ENCODE peak calls at places on chromosomes 12 and 14, in eight cellular contexts. A is esophagus muscularis mucosa, G is neural crest cell, O is heart right ventricle, B is fibroblast of villous mesenchyme, K is coronary artery, U is spleen, Z is endothelial cell. P is an unnamed sample.

GRCh38 chr14:32246751-32247150 is 43.7 kb upstream of the RNU6-8 start:
- DNase-seq in A (no peak), G (no peak), O (no peak), B (no peak), K (no peak), U (no peak), Z (no peak), P (no peak)

GRCh38 chr14:22561661-22562579 is 27.1 kb downstream of the DAD1 start:
- DNase-seq in A (no peak), G (no peak), O (no peak), B (no peak), K (no peak), U (no peak), Z (no peak), P (peak)

GRCh38 chr14:35122696-35123387 is 490 bp downstream of the PRORP start:
- DNase-seq in A (no peak), G (no peak), O (no peak), B (peak), K (no peak), U (peak), Z (no peak), P (no peak)

GRCh38 chr14:75982724-75983358 is 1.0 kb upstream of the TGFB3 start:
- DNase-seq in A (peak), G (no peak), O (peak), B (peak), K (peak), U (no peak), Z (no peak), P (peak)

GRCh38 chr14:105385698-105386365 is 12.5 kb upstream of the TEX22 start:
- DNase-seq in A (no peak), G (no peak), O (no peak), B (no peak), K (no peak), U (peak), Z (no peak), P (no peak)

GRCh38 chr12:19382111-19382526 is 57.2 kb upstream of the AEBP2 start:
- DNase-seq in A (no peak), G (no peak), O (no peak), B (peak), K (no peak), U (peak), Z (no peak), P (no peak)

GRCh38 chr14:72851660-72852059 is 42.2 kb downstream of the DPF3 start:
- DNase-seq in A (no peak), G (no peak), O (no peak), B (no peak), K (no peak), U (no peak), Z (no peak), P (no peak)

GRCh38 chr14:74085047-74085637 is 386 bp downstream of the LIN52 start:
- DNase-seq in A (no peak), G (no peak), O (no peak), B (peak), K (no peak), U (no peak), Z (no peak), P (no peak)

GRCh38 chr12:25433581-25434325 is 119.3 kb downstream of the LMNTD1 start:
- DNase-seq in A (no peak), G (no peak), O (no peak), B (peak), K (no peak), U (no peak), Z (no peak), P (no peak)

GRCh38 chr14:50837850-50838470 is 7.0 kb upstream of the NIN start:
- DNase-seq in A (no peak), G (no peak), O (no peak), B (no peak), K (no peak), U (no peak), Z (no peak), P (no peak)

GRCh38 chr12:10354502-10354901 is 35.3 kb downstream of the KLRK1 start:
- DNase-seq in A (no peak), G (no peak), O (no peak), B (peak), K (no peak), U (no peak), Z (no peak), P (no peak)

GRCh38 chr12:90233168-90234100 is 524.8 kb upstream of the ATP2B1 start:
- DNase-seq in A (no peak), G (no peak), O (no peak), B (peak), K (no peak), U (no peak), Z (no peak), P (no peak)

GRCh38 chr14:34965912-34966311 is 16.9 kb upstream of the SRP54 start:
- DNase-seq in A (no peak), G (no peak), O (no peak), B (no peak), K (no peak), U (no peak), Z (no peak), P (no peak)

GRCh38 chr14:26180221-26180620 is 417.6 kb downstream of the NOVA1 start:
- DNase-seq in A (no peak), G (no peak), O (no peak), B (no peak), K (no peak), U (no peak), Z (no peak), P (no peak)

GRCh38 chr14:88546621-88547385 is 8.0 kb downstream of the PTPN21 start:
- DNase-seq in A (no peak), G (no peak), O (no peak), B (no peak), K (no peak), U (no peak), Z (no peak), P (no peak)

GRCh38 chr12:132625731-132626430 is 7.3 kb downstream of the P2RX2 start:
- DNase-seq in A (no peak), G (no peak), O (no peak), B (no peak), K (peak), U (no peak), Z (no peak), P (no peak)

GRCh38 chr14:102629700-102630365 is 37.4 kb downstream of the RCOR1 start:
- DNase-seq in A (no peak), G (no peak), O (no peak), B (peak), K (no peak), U (no peak), Z (no peak), P (no peak)

GRCh38 chr12:17352164-17352563 is 737.8 kb downstream of the RERGL start:
- DNase-seq in A (no peak), G (no peak), O (no peak), B (no peak), K (no peak), U (no peak), Z (no peak), P (no peak)

GRCh38 chr12:25553083-25553482 is at the start of gene LMNTD1:
- DNase-seq in A (no peak), G (no peak), O (no peak), B (peak), K (no peak), U (no peak), Z (no peak), P (no peak)

GRCh38 chr12:24861751-24862575 is 86.9 kb downstream of the BCAT1 start:
- DNase-seq in A (no peak), G (no peak), O (no peak), B (peak), K (no peak), U (no peak), Z (no peak), P (no peak)

GRCh38 chr14:68894123-68894522 is 85.0 kb downstream of the ACTN1 start:
- DNase-seq in A (no peak), G (no peak), O (peak), B (peak), K (peak), U (no peak), Z (no peak), P (no peak)

GRCh38 chr14:104150201-104151027 is 12.0 kb downstream of the KIF26A start:
- DNase-seq in A (no peak), G (no peak), O (peak), B (peak), K (no peak), U (no peak), Z (no peak), P (peak)

GRCh38 chr12:119683413-119683812 is 15.5 kb downstream of the PRKAB1 start:
- DNase-seq in A (no peak), G (no peak), O (no peak), B (no peak), K (no peak), U (no peak), Z (no peak), P (no peak)

GRCh38 chr14:81265641-81266169 is 44.9 kb upstream of the GTF2A1 start:
- DNase-seq in A (peak), G (no peak), O (no peak), B (no peak), K (no peak), U (no peak), Z (no peak), P (no peak)

DNA sequence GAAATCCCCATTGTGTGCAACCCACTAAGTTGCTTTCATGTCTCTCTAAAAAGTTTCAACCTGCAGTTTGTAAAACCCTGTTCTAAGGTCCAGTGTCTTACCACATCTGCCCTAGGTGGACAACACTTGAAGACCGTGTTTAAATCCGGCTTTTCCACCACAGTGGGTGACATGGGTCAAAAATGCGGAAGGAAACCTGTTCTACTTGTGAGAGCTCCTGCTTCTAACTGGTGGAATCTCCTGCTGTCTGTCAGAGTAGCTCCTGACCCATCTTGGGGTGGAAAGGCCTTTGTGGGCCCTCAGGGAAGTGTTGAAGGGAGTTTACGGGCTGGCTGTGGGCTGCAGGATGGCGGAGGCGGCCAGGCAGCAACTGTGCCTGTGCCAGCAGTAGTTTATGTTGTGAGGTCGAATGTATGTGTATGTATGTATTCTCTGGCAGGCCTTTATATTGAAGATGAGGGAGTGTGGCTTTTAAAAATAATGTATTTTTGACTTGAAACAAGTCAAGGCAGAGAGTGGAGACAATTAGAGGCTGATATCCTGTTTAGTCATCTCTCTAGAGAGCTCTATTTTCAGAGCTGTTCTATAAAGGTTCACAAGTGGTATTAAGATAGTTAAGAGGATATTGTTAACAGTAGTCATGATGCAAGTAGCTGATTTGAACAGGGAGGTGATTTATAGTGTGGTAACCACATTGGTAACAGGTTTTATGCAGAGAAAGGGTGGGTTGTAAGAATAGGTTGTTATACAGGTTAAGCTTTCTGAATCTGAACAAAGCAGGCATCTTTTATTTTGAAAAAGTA is 67.0 kb downstream of the PRKCH start:
- DNase-seq in A (no peak), G (no peak), O (no peak), B (peak), K (no peak), U (no peak), Z (no peak), P (no peak)
- TF ChIP-seq CTCF in A (no peak), G (no peak), O (no peak), B (no peak), K (no peak), U (no peak), Z (no peak), P (no peak)

GRCh38 chr12:39476121-39476520 is 33.2 kb upstream of the KIF21A start:
- DNase-seq in A (no peak), G (no peak), O (no peak), B (no peak), K (no peak), U (no peak), Z (no peak), P (no peak)
- TF ChIP-seq CTCF in A (no peak), G (no peak), O (no peak), B (no peak), K (no peak), U (no peak), Z (no peak), P (no peak)

DNA sequence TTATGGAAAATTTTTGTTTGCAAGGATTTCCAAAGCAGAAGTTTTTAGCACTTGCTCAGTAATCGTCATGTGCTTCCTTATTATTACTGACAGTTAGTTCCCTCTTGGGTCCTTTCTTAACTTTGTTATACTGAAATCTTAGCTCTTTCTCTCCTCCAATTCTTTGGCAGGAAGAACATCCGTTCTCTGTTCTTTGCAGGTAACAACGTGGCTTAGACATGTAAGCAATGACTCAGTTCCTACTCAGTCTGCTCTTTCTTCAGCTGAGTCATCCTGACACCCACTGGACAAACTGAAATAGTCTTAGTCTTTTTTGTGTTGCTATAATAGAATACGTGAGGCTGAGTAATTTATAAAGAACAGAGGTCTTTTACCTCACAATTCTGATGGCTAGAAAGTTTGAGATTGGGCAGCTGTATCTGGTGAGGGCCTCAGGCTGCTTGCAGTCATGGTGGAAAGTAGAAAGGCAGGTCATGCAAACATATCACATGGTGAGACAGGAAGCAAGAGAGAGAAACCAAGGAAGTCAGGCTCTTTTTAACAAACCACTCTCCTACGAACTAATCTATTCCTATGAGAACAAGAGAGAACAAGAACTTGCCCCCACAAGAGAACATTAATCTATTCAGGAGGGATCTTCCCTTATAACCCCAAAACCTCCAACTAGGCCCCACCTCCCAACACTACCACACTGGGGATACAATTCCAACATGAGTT is 49.2 kb downstream of the TESPA1 start:
- DNase-seq in A (no peak), G (no peak), O (no peak), B (peak), K (no peak), U (no peak), Z (no peak), P (no peak)
- TF ChIP-seq CTCF in A (no peak), G (no peak), O (no peak), B (no peak), K (no peak), U (no peak), Z (no peak), P (no peak)

DNA sequence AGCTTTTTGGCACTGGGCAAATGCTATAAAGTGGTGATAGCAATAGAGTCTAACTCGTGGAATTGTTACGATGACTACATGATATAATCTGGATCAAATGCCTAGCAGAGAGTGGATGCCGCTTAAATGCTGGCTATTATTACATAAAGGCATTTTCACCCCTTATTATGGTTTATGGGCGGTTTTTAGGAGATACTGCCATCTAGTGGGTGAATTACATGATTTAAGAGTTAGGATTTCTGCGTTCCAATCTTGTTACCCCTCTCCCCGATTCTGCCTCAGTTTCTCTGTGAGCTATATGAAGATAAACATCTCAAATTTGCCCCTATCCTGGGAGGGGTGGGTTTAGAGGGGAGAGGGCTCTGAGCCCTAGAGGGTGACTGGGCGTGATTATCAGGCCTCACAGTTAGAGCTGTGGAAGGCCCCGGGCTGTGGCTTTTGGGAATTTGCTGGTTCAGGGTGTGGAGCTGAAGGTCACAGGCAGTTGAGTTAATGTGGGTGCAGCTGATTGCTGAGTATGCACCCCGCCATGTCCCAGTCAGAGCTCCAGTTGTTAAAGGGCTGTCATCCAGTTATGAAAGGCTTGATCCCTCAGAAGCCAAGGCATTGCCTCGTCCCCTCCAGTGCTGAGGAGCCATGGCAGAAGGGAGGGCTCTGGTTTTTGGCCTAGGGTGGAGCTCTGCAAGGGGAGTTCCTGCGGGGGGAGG is 14.4 kb downstream of the CLSTN3 start:
- DNase-seq in A (no peak), G (no peak), O (no peak), B (peak), K (no peak), U (peak), Z (no peak), P (no peak)
- TF ChIP-seq CTCF in A (peak), G (peak), O (peak), B (peak), K (peak), U (peak), Z (peak), P (peak)

P was measured in osteocyte.